ENCODE peak calls at places on chromosomes 7 and 10, in four cellular contexts. One of them, this sample, is unnamed. For H3K4me1, the result is how much of the 10 kb centered on the place peaks cover.

GRCh38 chr7:137715546-137715945 is 131.2 kb downstream of the DGKI start:
- DNase-seq in CD8-positive, alpha-beta T cell: no peak
- DNase-seq in pancreas: no peak
- DNase-seq in tibial nerve: no peak
- DNase-seq in this sample: no peak

GRCh38 chr10:74500806-74501205 is 325.6 kb upstream of the KAT6B start:
- DNase-seq in CD8-positive, alpha-beta T cell: no peak
- DNase-seq in pancreas: no peak
- DNase-seq in tibial nerve: no peak
- DNase-seq in this sample: no peak

GRCh38 chr7:117364204-117364755 is 41.4 kb upstream of the WNT2 start:
- DNase-seq in CD8-positive, alpha-beta T cell: no peak
- DNase-seq in pancreas: no peak
- DNase-seq in tibial nerve: no peak
- DNase-seq in this sample: no peak

GRCh38 chr7:119288401-119288800 is 984.6 kb upstream of the KCND2 start:
- DNase-seq in CD8-positive, alpha-beta T cell: no peak
- DNase-seq in pancreas: no peak
- DNase-seq in tibial nerve: no peak
- DNase-seq in this sample: no peak

GRCh38 chr7:47518827-47519226 is 63.1 kb downstream of the TNS3 start:
- DNase-seq in CD8-positive, alpha-beta T cell: no peak
- DNase-seq in pancreas: no peak
- DNase-seq in tibial nerve: no peak
- DNase-seq in this sample: no peak

GRCh38 chr7:26898917-26899316 is 34.5 kb upstream of the SKAP2 start:
- DNase-seq in CD8-positive, alpha-beta T cell: no peak
- DNase-seq in pancreas: no peak
- DNase-seq in tibial nerve: no peak
- DNase-seq in this sample: no peak

GRCh38 chr10:121526040-121526790 is 72.0 kb downstream of the FGFR2 start:
- DNase-seq in CD8-positive, alpha-beta T cell: no peak
- DNase-seq in pancreas: no peak
- DNase-seq in tibial nerve: no peak
- DNase-seq in this sample: no peak

GRCh38 chr7:152683297-152683696 is 7.4 kb upstream of the XRCC2 start:
- DNase-seq in CD8-positive, alpha-beta T cell: no peak
- DNase-seq in pancreas: no peak
- DNase-seq in tibial nerve: no peak
- DNase-seq in this sample: no peak

GRCh38 chr7:75737856-75738603 is 711 bp downstream of the HIP1 start:
- DNase-seq in CD8-positive, alpha-beta T cell: no peak
- DNase-seq in pancreas: no peak
- DNase-seq in tibial nerve: no peak
- DNase-seq in this sample: no peak

GRCh38 chr7:112067205-112067604 is 139.0 kb downstream of the DOCK4 start:
- DNase-seq in CD8-positive, alpha-beta T cell: no peak
- DNase-seq in pancreas: no peak
- DNase-seq in tibial nerve: no peak
- DNase-seq in this sample: no peak

GRCh38 chr7:112070674-112071256 is 135.4 kb downstream of the DOCK4 start:
- DNase-seq in CD8-positive, alpha-beta T cell: no peak
- DNase-seq in pancreas: no peak
- DNase-seq in tibial nerve: no peak
- DNase-seq in this sample: no peak

GRCh38 chr7:112067609-112068540 is 138.3 kb downstream of the DOCK4 start:
- DNase-seq in CD8-positive, alpha-beta T cell: no peak
- DNase-seq in pancreas: no peak
- DNase-seq in tibial nerve: no peak
- DNase-seq in this sample: no peak

GRCh38 chr7:112069879-112070321 is 136.3 kb downstream of the DOCK4 start:
- DNase-seq in CD8-positive, alpha-beta T cell: no peak
- DNase-seq in pancreas: no peak
- DNase-seq in tibial nerve: no peak
- DNase-seq in this sample: no peak

GRCh38 chr7:112068967-112069366 is 137.2 kb downstream of the DOCK4 start:
- DNase-seq in CD8-positive, alpha-beta T cell: no peak
- DNase-seq in pancreas: no peak
- DNase-seq in tibial nerve: no peak
- DNase-seq in this sample: no peak
- H3K4me1 ChIP-seq in CD8-positive, alpha-beta T cell: under half
- H3K4me1 ChIP-seq in pancreas: under half
- H3K4me1 ChIP-seq in tibial nerve: under half
- H3K4me1 ChIP-seq in this sample: under half

GRCh38 chr7:92697012-92697411 is 106.8 kb upstream of the FAM133B start:
- DNase-seq in CD8-positive, alpha-beta T cell: no peak
- DNase-seq in pancreas: no peak
- DNase-seq in tibial nerve: no peak
- DNase-seq in this sample: no peak

GRCh38 chr7:92695308-92696261 is 105.4 kb upstream of the FAM133B start:
- DNase-seq in CD8-positive, alpha-beta T cell: no peak
- DNase-seq in pancreas: peak
- DNase-seq in tibial nerve: peak
- DNase-seq in this sample: peak

GRCh38 chr7:92698237-92698841 is 108.1 kb upstream of the FAM133B start:
- DNase-seq in CD8-positive, alpha-beta T cell: no peak
- DNase-seq in pancreas: peak
- DNase-seq in tibial nerve: peak
- DNase-seq in this sample: no peak

GRCh38 chr7:92697414-92697813 is 107.2 kb upstream of the FAM133B start:
- DNase-seq in CD8-positive, alpha-beta T cell: no peak
- DNase-seq in pancreas: no peak
- DNase-seq in tibial nerve: no peak
- DNase-seq in this sample: no peak

DNA sequence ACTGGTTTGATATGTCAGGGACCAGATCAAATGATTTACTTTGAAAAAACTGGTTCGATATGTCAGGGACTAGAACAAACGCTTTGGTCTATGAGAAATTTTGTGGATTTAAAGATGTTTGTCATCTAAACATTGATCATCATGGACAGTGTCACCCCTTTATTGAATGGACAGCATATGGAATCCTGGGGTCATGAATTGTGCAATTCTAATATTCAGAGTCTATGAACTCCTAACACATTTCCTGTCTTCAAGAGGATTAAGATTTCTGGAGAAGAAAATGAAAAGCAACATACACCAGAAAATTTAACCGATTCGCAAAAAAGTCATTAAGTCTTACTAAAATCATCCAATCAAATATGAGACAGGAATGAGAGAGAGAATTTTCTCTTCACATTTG is 106.4 kb upstream of the FAM133B start:
- DNase-seq in CD8-positive, alpha-beta T cell: no peak
- DNase-seq in pancreas: no peak
- DNase-seq in tibial nerve: no peak
- DNase-seq in this sample: no peak
- H3K4me3 ChIP-seq in CD8-positive, alpha-beta T cell: no peak
- H3K4me3 ChIP-seq in pancreas: no peak
- H3K4me3 ChIP-seq in tibial nerve: no peak
- H3K4me3 ChIP-seq in this sample: no peak

GRCh38 chr7:25391295-25391861 is 163.1 kb upstream of the NPVF start:
- DNase-seq in CD8-positive, alpha-beta T cell: no peak
- DNase-seq in pancreas: no peak
- DNase-seq in tibial nerve: no peak
- DNase-seq in this sample: no peak
- TF ChIP-seq CTCF in CD8-positive, alpha-beta T cell: no peak
- TF ChIP-seq CTCF in pancreas: no peak
- TF ChIP-seq CTCF in tibial nerve: peak
- TF ChIP-seq CTCF in this sample: peak

GRCh38 chr7:158758563-158759244 is 54.1 kb upstream of the NCAPG2 start:
- DNase-seq in CD8-positive, alpha-beta T cell: no peak
- DNase-seq in pancreas: no peak
- DNase-seq in tibial nerve: no peak
- DNase-seq in this sample: no peak

GRCh38 chr7:158754746-158755444 is 50.3 kb upstream of the NCAPG2 start:
- DNase-seq in CD8-positive, alpha-beta T cell: no peak
- DNase-seq in pancreas: no peak
- DNase-seq in tibial nerve: no peak
- DNase-seq in this sample: no peak

GRCh38 chr7:158759245-158759614 is 54.6 kb upstream of the NCAPG2 start:
- DNase-seq in CD8-positive, alpha-beta T cell: no peak
- DNase-seq in pancreas: no peak
- DNase-seq in tibial nerve: no peak
- DNase-seq in this sample: no peak

GRCh38 chr7:158759749-158760444 is 55.3 kb upstream of the NCAPG2 start:
- DNase-seq in CD8-positive, alpha-beta T cell: no peak
- DNase-seq in pancreas: no peak
- DNase-seq in tibial nerve: no peak
- DNase-seq in this sample: peak

GRCh38 chr7:158757404-158757989 is 52.9 kb upstream of the NCAPG2 start:
- DNase-seq in CD8-positive, alpha-beta T cell: no peak
- DNase-seq in pancreas: no peak
- DNase-seq in tibial nerve: no peak
- DNase-seq in this sample: no peak
- H3K4me1 ChIP-seq in CD8-positive, alpha-beta T cell: under half
- H3K4me1 ChIP-seq in pancreas: under half
- H3K4me1 ChIP-seq in tibial nerve: under half
- H3K4me1 ChIP-seq in this sample: under half

DNA sequence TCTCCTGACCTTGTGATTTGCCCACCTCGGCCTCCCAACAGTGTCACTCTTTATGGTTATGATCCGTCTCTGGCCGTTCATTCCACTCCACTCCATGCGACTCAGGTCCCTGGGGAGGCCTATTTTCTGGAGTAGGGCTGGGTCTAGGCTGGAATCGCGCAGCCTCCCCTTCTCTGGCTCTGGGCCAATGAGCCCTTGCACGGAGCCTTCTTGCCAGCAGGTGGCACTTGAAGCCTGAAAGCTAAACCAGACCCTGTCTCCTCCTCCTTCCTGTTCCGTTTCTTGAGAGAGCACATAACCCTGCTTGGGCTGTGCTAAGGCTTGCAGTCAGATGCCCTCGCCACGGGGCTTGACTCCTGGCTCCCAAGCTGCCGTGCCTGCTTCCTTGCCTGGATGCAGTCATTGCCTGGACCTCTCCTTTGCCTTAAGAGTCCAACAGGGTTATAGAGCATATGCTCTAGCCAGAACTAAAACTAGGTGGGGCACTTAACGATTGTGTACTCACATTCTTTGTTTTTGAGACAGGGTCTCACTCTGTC is 9.6 kb upstream of the DNAJB12 start:
- DNase-seq in CD8-positive, alpha-beta T cell: peak
- DNase-seq in pancreas: peak
- DNase-seq in tibial nerve: peak
- DNase-seq in this sample: peak
- H3K4me3 ChIP-seq in CD8-positive, alpha-beta T cell: peak
- H3K4me3 ChIP-seq in pancreas: no peak
- H3K4me3 ChIP-seq in tibial nerve: peak
- H3K4me3 ChIP-seq in this sample: no peak

DNA sequence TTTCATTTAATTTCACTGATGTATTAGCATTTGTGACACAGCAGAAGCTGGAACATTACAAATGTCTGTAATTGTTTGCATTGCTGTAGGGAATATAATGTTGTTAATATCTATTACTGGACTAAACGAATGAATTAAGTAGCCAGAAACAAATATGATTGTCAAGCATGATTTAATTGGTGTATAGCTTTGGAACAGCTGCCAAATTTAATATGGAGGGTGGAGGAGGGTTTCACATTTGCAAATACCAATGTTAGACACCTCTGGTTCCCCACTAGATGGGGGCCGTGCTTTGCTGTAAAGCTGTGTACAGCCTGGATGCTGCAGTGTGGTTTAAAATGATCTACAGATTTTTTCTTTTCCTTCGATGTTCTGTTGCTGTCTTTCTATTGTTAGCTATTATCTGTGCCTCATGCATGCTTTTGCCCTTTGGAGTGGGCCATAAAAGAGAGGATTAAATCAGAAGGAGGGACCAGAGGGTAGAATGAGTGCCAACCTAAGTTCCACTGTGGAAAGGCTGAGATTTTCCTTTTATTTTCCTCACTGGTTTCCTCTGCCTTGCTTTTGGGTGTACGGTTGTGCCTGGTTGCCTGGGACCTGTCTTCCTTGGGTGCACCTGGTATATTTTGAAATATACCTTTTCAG is 23.1 kb downstream of the DNAJB9 start:
- DNase-seq in CD8-positive, alpha-beta T cell: no peak
- DNase-seq in pancreas: no peak
- DNase-seq in tibial nerve: no peak
- DNase-seq in this sample: no peak
- TF ChIP-seq CTCF in CD8-positive, alpha-beta T cell: no peak
- TF ChIP-seq CTCF in pancreas: no peak
- TF ChIP-seq CTCF in tibial nerve: no peak
- TF ChIP-seq CTCF in this sample: no peak

GRCh38 chr7:128993419-128993818 is 55.7 kb downstream of the IRF5 start:
- DNase-seq in CD8-positive, alpha-beta T cell: no peak
- DNase-seq in pancreas: no peak
- DNase-seq in tibial nerve: no peak
- DNase-seq in this sample: no peak
- H3K4me1 ChIP-seq in CD8-positive, alpha-beta T cell: under half
- H3K4me1 ChIP-seq in pancreas: under half
- H3K4me1 ChIP-seq in tibial nerve: under half
- H3K4me1 ChIP-seq in this sample: under half

DNA sequence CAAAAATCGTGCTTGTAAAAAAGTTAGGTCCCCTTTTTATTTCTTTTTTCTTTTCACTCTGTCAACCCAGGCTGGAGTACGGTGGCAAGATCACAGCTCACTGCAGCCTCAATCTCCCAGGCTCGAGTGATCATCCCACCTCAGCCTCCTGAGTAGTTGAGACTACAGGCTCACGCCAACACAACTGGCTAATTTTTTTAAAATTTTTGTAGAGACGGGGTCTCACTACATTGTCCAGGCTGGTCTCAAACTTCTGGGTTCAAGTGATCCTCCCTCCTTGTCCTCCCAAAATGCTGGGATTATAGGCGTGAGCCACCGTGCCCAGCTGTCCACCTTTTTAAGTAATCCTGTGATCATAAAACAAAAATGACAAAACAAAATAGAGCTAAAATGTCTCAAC is 19.4 kb upstream of the ARHGAP12 start:
- DNase-seq in CD8-positive, alpha-beta T cell: no peak
- DNase-seq in pancreas: no peak
- DNase-seq in tibial nerve: no peak
- DNase-seq in this sample: no peak
- H3K4me3 ChIP-seq in CD8-positive, alpha-beta T cell: no peak
- H3K4me3 ChIP-seq in pancreas: no peak
- H3K4me3 ChIP-seq in tibial nerve: peak
- H3K4me3 ChIP-seq in this sample: no peak

DNA sequence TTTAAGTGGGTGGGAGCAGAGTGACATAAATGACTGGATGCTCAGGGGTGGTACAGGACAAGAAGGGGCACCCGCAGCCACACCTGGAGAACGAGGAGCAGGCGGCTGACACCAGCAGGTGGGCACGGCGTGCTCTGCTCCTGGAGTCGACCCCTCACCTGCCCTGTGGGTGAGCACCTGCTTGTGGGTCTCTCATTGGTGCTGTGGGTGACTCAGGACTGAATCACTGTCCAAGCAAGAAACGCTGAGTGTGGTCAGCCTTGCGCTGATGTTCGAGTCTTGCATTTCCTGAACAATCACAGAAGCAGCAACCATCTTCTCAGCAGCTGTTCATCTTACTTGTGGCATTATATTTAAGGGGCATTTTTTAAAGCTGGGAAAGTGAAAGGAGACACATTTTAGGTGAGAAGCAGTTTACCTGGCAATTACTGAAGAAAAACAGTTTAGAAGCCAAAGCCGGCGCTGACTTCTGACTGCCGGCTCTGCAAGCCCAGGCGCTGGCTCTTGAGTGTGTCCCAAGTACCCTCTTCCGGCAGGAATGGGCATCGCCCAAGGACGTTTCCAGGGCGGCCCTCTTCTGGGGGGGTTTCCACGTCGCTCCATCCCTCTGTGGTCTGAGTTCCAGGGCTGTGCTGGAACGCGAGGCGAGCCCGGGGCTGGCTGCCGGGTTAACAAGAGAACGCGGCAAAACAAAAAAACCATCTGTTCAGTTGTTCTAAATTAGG is 145.2 kb upstream of the PFKP start:
- DNase-seq in CD8-positive, alpha-beta T cell: no peak
- DNase-seq in pancreas: no peak
- DNase-seq in tibial nerve: no peak
- DNase-seq in this sample: no peak
- TF ChIP-seq CTCF in CD8-positive, alpha-beta T cell: no peak
- TF ChIP-seq CTCF in pancreas: no peak
- TF ChIP-seq CTCF in tibial nerve: no peak
- TF ChIP-seq CTCF in this sample: no peak